ENCODE peak calls at places on chromosomes 7 and 10, in seven cellular contexts. One of them, this sample, is unnamed.

GRCh38 chr7:99437946-99438572 is 539 bp downstream of the PTCD1 start:
- DNase-seq in fibroblast of pulmonary artery: peak
- DNase-seq in psoas muscle: no peak
- DNase-seq in uterus: no peak
- DNase-seq in bronchial epithelial cell: no peak
- DNase-seq in upper lobe of right lung: no peak
- DNase-seq in MCF 10A: no peak
- DNase-seq in this sample: no peak

GRCh38 chr7:6012355-6013104 is 3.5 kb downstream of the AIMP2 start:
- DNase-seq in psoas muscle: no peak
- DNase-seq in fibroblast of pulmonary artery: no peak
- DNase-seq in bronchial epithelial cell: peak
- DNase-seq in MCF 10A: no peak
- DNase-seq in uterus: no peak
- DNase-seq in upper lobe of right lung: peak
- DNase-seq in this sample: no peak

GRCh38 chr10:43623351-43623750 is 17.1 kb downstream of the ZNF485 start:
- DNase-seq in uterus: no peak
- DNase-seq in upper lobe of right lung: no peak
- DNase-seq in MCF 10A: no peak
- DNase-seq in psoas muscle: no peak
- DNase-seq in bronchial epithelial cell: no peak
- DNase-seq in fibroblast of pulmonary artery: peak
- DNase-seq in this sample: no peak

GRCh38 chr7:977326-978048 is 2.1 kb upstream of the COX19 start:
- DNase-seq in fibroblast of pulmonary artery: no peak
- DNase-seq in psoas muscle: no peak
- DNase-seq in uterus: no peak
- DNase-seq in MCF 10A: no peak
- DNase-seq in bronchial epithelial cell: no peak
- DNase-seq in upper lobe of right lung: no peak
- DNase-seq in this sample: no peak

GRCh38 chr7:150972746-150973145 is 5.4 kb downstream of the KCNH2 start:
- DNase-seq in MCF 10A: no peak
- DNase-seq in fibroblast of pulmonary artery: no peak
- DNase-seq in bronchial epithelial cell: no peak
- DNase-seq in psoas muscle: no peak
- DNase-seq in uterus: no peak
- DNase-seq in upper lobe of right lung: no peak
- DNase-seq in this sample: no peak

GRCh38 chr7:82234457-82235049 is 209.0 kb downstream of the CACNA2D1 start:
- DNase-seq in upper lobe of right lung: no peak
- DNase-seq in bronchial epithelial cell: peak
- DNase-seq in MCF 10A: peak
- DNase-seq in uterus: no peak
- DNase-seq in fibroblast of pulmonary artery: peak
- DNase-seq in psoas muscle: no peak
- DNase-seq in this sample: no peak

GRCh38 chr7:73742753-73743641 is 4.4 kb upstream of the ABHD11 start:
- DNase-seq in upper lobe of right lung: peak
- DNase-seq in psoas muscle: no peak
- DNase-seq in fibroblast of pulmonary artery: no peak
- DNase-seq in MCF 10A: no peak
- DNase-seq in bronchial epithelial cell: peak
- DNase-seq in uterus: peak
- DNase-seq in this sample: peak

GRCh38 chr7:3439333-3440030 is 138.4 kb downstream of the SDK1 start:
- DNase-seq in bronchial epithelial cell: peak
- DNase-seq in MCF 10A: peak
- DNase-seq in psoas muscle: no peak
- DNase-seq in uterus: no peak
- DNase-seq in fibroblast of pulmonary artery: peak
- DNase-seq in upper lobe of right lung: no peak
- DNase-seq in this sample: no peak

GRCh38 chr7:143381427-143382125 is 431 bp downstream of the ZYX start:
- DNase-seq in upper lobe of right lung: peak
- DNase-seq in psoas muscle: peak
- DNase-seq in bronchial epithelial cell: no peak
- DNase-seq in MCF 10A: peak
- DNase-seq in fibroblast of pulmonary artery: peak
- DNase-seq in uterus: peak
- DNase-seq in this sample: no peak

GRCh38 chr7:75971961-75972763 is 22.2 kb downstream of the TMEM120A start:
- DNase-seq in MCF 10A: no peak
- DNase-seq in psoas muscle: peak
- DNase-seq in uterus: peak
- DNase-seq in bronchial epithelial cell: no peak
- DNase-seq in upper lobe of right lung: peak
- DNase-seq in fibroblast of pulmonary artery: peak
- DNase-seq in this sample: peak

GRCh38 chr7:4633012-4633411 is 49.1 kb upstream of the FOXK1 start:
- DNase-seq in uterus: no peak
- DNase-seq in psoas muscle: no peak
- DNase-seq in bronchial epithelial cell: peak
- DNase-seq in upper lobe of right lung: no peak
- DNase-seq in fibroblast of pulmonary artery: peak
- DNase-seq in MCF 10A: peak
- DNase-seq in this sample: no peak

GRCh38 chr7:110994028-110994967 is 96.6 kb upstream of the LRRN3 start:
- DNase-seq in psoas muscle: no peak
- DNase-seq in uterus: no peak
- DNase-seq in MCF 10A: no peak
- DNase-seq in bronchial epithelial cell: peak
- DNase-seq in fibroblast of pulmonary artery: peak
- DNase-seq in upper lobe of right lung: no peak
- DNase-seq in this sample: no peak

GRCh38 chr7:28520074-28521015 is 108.0 kb downstream of the CREB5 start:
- DNase-seq in upper lobe of right lung: no peak
- DNase-seq in fibroblast of pulmonary artery: no peak
- DNase-seq in psoas muscle: no peak
- DNase-seq in MCF 10A: no peak
- DNase-seq in uterus: no peak
- DNase-seq in bronchial epithelial cell: peak
- DNase-seq in this sample: no peak

GRCh38 chr10:49778197-49778596 is 16.1 kb upstream of the OGDHL start:
- DNase-seq in MCF 10A: no peak
- DNase-seq in upper lobe of right lung: no peak
- DNase-seq in fibroblast of pulmonary artery: no peak
- DNase-seq in uterus: no peak
- DNase-seq in psoas muscle: no peak
- DNase-seq in bronchial epithelial cell: no peak
- DNase-seq in this sample: no peak

GRCh38 chr7:24854866-24855265 is 97.6 kb upstream of the GSDME start:
- DNase-seq in upper lobe of right lung: no peak
- DNase-seq in uterus: no peak
- DNase-seq in MCF 10A: no peak
- DNase-seq in bronchial epithelial cell: no peak
- DNase-seq in psoas muscle: no peak
- DNase-seq in fibroblast of pulmonary artery: no peak
- DNase-seq in this sample: no peak

GRCh38 chr7:64174328-64174727 is 32.7 kb upstream of the ZNF735 start:
- DNase-seq in bronchial epithelial cell: no peak
- DNase-seq in upper lobe of right lung: no peak
- DNase-seq in MCF 10A: no peak
- DNase-seq in uterus: no peak
- DNase-seq in fibroblast of pulmonary artery: no peak
- DNase-seq in psoas muscle: no peak
- DNase-seq in this sample: no peak

GRCh38 chr7:104584620-104585019 is 256.2 kb downstream of the LHFPL3 start:
- DNase-seq in bronchial epithelial cell: peak
- DNase-seq in uterus: no peak
- DNase-seq in psoas muscle: no peak
- DNase-seq in upper lobe of right lung: no peak
- DNase-seq in MCF 10A: peak
- DNase-seq in fibroblast of pulmonary artery: no peak
- DNase-seq in this sample: no peak

GRCh38 chr10:52353210-52353609 is 39.1 kb downstream of the DKK1 start:
- DNase-seq in fibroblast of pulmonary artery: no peak
- DNase-seq in MCF 10A: no peak
- DNase-seq in psoas muscle: no peak
- DNase-seq in uterus: no peak
- DNase-seq in bronchial epithelial cell: no peak
- DNase-seq in upper lobe of right lung: no peak
- DNase-seq in this sample: no peak

GRCh38 chr7:139189357-139189756 is 41.7 kb upstream of the UBN2 start:
- DNase-seq in fibroblast of pulmonary artery: no peak
- DNase-seq in uterus: no peak
- DNase-seq in MCF 10A: no peak
- DNase-seq in bronchial epithelial cell: no peak
- DNase-seq in psoas muscle: no peak
- DNase-seq in upper lobe of right lung: no peak
- DNase-seq in this sample: no peak

GRCh38 chr10:59240581-59241183 is 64.2 kb downstream of the PHYHIPL start:
- DNase-seq in bronchial epithelial cell: peak
- DNase-seq in fibroblast of pulmonary artery: peak
- DNase-seq in uterus: no peak
- DNase-seq in psoas muscle: no peak
- DNase-seq in upper lobe of right lung: no peak
- DNase-seq in MCF 10A: peak
- DNase-seq in this sample: peak

GRCh38 chr7:17318146-17318545 is 19.7 kb downstream of the AHR start:
- DNase-seq in psoas muscle: no peak
- DNase-seq in fibroblast of pulmonary artery: peak
- DNase-seq in upper lobe of right lung: no peak
- DNase-seq in uterus: no peak
- DNase-seq in bronchial epithelial cell: peak
- DNase-seq in MCF 10A: no peak
- DNase-seq in this sample: no peak

GRCh38 chr7:121406866-121407439 is 10.8 kb upstream of the FAM3C start:
- DNase-seq in psoas muscle: no peak
- DNase-seq in fibroblast of pulmonary artery: no peak
- DNase-seq in bronchial epithelial cell: no peak
- DNase-seq in uterus: no peak
- DNase-seq in MCF 10A: no peak
- DNase-seq in upper lobe of right lung: no peak
- DNase-seq in this sample: no peak

GRCh38 chr10:124497196-124497990 is 35.8 kb downstream of the LHPP start:
- DNase-seq in uterus: no peak
- DNase-seq in bronchial epithelial cell: no peak
- DNase-seq in fibroblast of pulmonary artery: no peak
- DNase-seq in upper lobe of right lung: no peak
- DNase-seq in psoas muscle: peak
- DNase-seq in MCF 10A: no peak
- DNase-seq in this sample: no peak

GRCh38 chr10:114663631-114664030 is 5.6 kb upstream of the ABLIM1 start:
- DNase-seq in psoas muscle: no peak
- DNase-seq in fibroblast of pulmonary artery: no peak
- DNase-seq in uterus: no peak
- DNase-seq in upper lobe of right lung: no peak
- DNase-seq in MCF 10A: no peak
- DNase-seq in bronchial epithelial cell: no peak
- DNase-seq in this sample: no peak

GRCh38 chr7:128934361-128935352 is 3.1 kb upstream of the IRF5 start:
- DNase-seq in uterus: no peak
- DNase-seq in psoas muscle: no peak
- DNase-seq in bronchial epithelial cell: no peak
- DNase-seq in upper lobe of right lung: peak
- DNase-seq in fibroblast of pulmonary artery: no peak
- DNase-seq in MCF 10A: no peak
- DNase-seq in this sample: no peak

GRCh38 chr10:16518822-16519221 is 2.9 kb downstream of the C1QL3 start:
- DNase-seq in upper lobe of right lung: no peak
- DNase-seq in fibroblast of pulmonary artery: peak
- DNase-seq in uterus: no peak
- DNase-seq in psoas muscle: no peak
- DNase-seq in MCF 10A: no peak
- DNase-seq in bronchial epithelial cell: no peak
- DNase-seq in this sample: no peak

GRCh38 chr7:136923111-136923510 is 54.7 kb downstream of the CHRM2 start:
- DNase-seq in upper lobe of right lung: no peak
- DNase-seq in bronchial epithelial cell: no peak
- DNase-seq in fibroblast of pulmonary artery: peak
- DNase-seq in psoas muscle: no peak
- DNase-seq in MCF 10A: no peak
- DNase-seq in uterus: no peak
- DNase-seq in this sample: no peak

GRCh38 chr7:95772298-95772770 is at the start of gene DYNC1I1:
- DNase-seq in uterus: peak
- DNase-seq in fibroblast of pulmonary artery: peak
- DNase-seq in psoas muscle: peak
- DNase-seq in upper lobe of right lung: peak
- DNase-seq in bronchial epithelial cell: peak
- DNase-seq in MCF 10A: peak
- DNase-seq in this sample: peak

GRCh38 chr10:4662576-4663161 is 163.3 kb upstream of the AKR1E2 start:
- DNase-seq in fibroblast of pulmonary artery: no peak
- DNase-seq in uterus: no peak
- DNase-seq in upper lobe of right lung: no peak
- DNase-seq in psoas muscle: peak
- DNase-seq in MCF 10A: peak
- DNase-seq in bronchial epithelial cell: no peak
- DNase-seq in this sample: no peak

GRCh38 chr10:12549297-12549696 is 199.9 kb downstream of the CAMK1D start:
- DNase-seq in psoas muscle: no peak
- DNase-seq in fibroblast of pulmonary artery: no peak
- DNase-seq in bronchial epithelial cell: no peak
- DNase-seq in upper lobe of right lung: no peak
- DNase-seq in MCF 10A: peak
- DNase-seq in uterus: no peak
- DNase-seq in this sample: no peak
- TF ChIP-seq CTCF in psoas muscle: no peak
- TF ChIP-seq CTCF in fibroblast of pulmonary artery: no peak
- TF ChIP-seq CTCF in bronchial epithelial cell: no peak
- TF ChIP-seq CTCF in upper lobe of right lung: no peak
- TF ChIP-seq CTCF in MCF 10A: no peak
- TF ChIP-seq CTCF in uterus: no peak
- TF ChIP-seq CTCF in this sample: no peak

GRCh38 chr10:7872041-7872442 is 53.7 kb downstream of the TAF3 start:
- DNase-seq in upper lobe of right lung: no peak
- DNase-seq in bronchial epithelial cell: peak
- DNase-seq in fibroblast of pulmonary artery: peak
- DNase-seq in MCF 10A: peak
- DNase-seq in psoas muscle: no peak
- DNase-seq in uterus: no peak
- DNase-seq in this sample: no peak
- TF ChIP-seq CTCF in upper lobe of right lung: peak
- TF ChIP-seq CTCF in bronchial epithelial cell: peak
- TF ChIP-seq CTCF in fibroblast of pulmonary artery: peak
- TF ChIP-seq CTCF in MCF 10A: peak
- TF ChIP-seq CTCF in psoas muscle: peak
- TF ChIP-seq CTCF in uterus: peak
- TF ChIP-seq CTCF in this sample: peak

GRCh38 chr7:33423646-33424020 is 294.3 kb downstream of the BBS9 start:
- DNase-seq in fibroblast of pulmonary artery: peak
- DNase-seq in uterus: no peak
- DNase-seq in MCF 10A: peak
- DNase-seq in psoas muscle: no peak
- DNase-seq in upper lobe of right lung: no peak
- DNase-seq in bronchial epithelial cell: peak
- DNase-seq in this sample: peak
- TF ChIP-seq CTCF in fibroblast of pulmonary artery: peak
- TF ChIP-seq CTCF in uterus: no peak
- TF ChIP-seq CTCF in MCF 10A: peak
- TF ChIP-seq CTCF in psoas muscle: peak
- TF ChIP-seq CTCF in upper lobe of right lung: peak
- TF ChIP-seq CTCF in bronchial epithelial cell: peak
- TF ChIP-seq CTCF in this sample: peak

DNA sequence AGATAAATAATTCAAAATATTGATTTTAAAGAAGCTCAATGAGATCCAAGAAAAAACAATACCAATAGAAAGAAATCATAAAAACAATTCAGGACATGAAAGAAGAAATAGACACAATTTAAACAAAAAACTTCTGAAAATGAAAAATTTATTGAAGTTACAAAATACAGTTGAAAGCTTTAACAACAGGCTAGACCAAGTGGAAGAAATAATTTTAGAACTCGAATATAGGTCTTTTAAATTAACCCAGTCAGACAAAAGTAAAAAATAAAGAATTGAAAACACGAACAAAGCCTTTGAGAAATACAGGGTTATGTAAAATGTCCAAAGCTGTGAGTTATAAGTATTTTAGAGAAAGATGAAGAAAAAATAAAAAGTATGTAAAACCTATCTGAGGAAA is 152.4 kb upstream of the SMIM30 start:
- DNase-seq in upper lobe of right lung: no peak
- DNase-seq in psoas muscle: no peak
- DNase-seq in fibroblast of pulmonary artery: no peak
- DNase-seq in uterus: no peak
- DNase-seq in bronchial epithelial cell: no peak
- DNase-seq in MCF 10A: no peak
- DNase-seq in this sample: no peak
- TF ChIP-seq CTCF in upper lobe of right lung: no peak
- TF ChIP-seq CTCF in psoas muscle: no peak
- TF ChIP-seq CTCF in fibroblast of pulmonary artery: no peak
- TF ChIP-seq CTCF in uterus: no peak
- TF ChIP-seq CTCF in bronchial epithelial cell: no peak
- TF ChIP-seq CTCF in MCF 10A: no peak
- TF ChIP-seq CTCF in this sample: no peak

This sample was measured in endothelial cell.